ENCODE peak calls at places on chromosomes 16 and 17, in four cellular contexts. J is K562, K is SK-N-SH, G is HepG2. H is an unnamed sample.

GRCh38 chr17:42675984-42676423 is 790 bp downstream of the PLEKHH3 start:
- DNase-seq in J (peak; percentile 65), K (peak; percentile 71), G (no peak), H (no peak)

GRCh38 chr17:47684535-47685193 is 9.3 kb upstream of the TBKBP1 start:
- DNase-seq in J (no peak), K (no peak), G (no peak), H (no peak)

GRCh38 chr17:31738067-31738466 is 121.0 kb downstream of the COPRS start:
- DNase-seq in J (no peak), K (no peak), G (no peak), H (no peak)

GRCh38 chr17:69712801-69713311 is 298.4 kb downstream of the MAP2K6 start:
- DNase-seq in J (no peak), K (no peak), G (no peak), H (no peak)

GRCh38 chr17:77635176-77635575 is 323.3 kb upstream of the TNRC6C start:
- DNase-seq in J (no peak), K (no peak), G (no peak), H (no peak)

GRCh38 chr16:23025692-23026305 is 123.5 kb downstream of the USP31 start:
- DNase-seq in J (no peak), K (peak; percentile 67), G (no peak), H (no peak)

GRCh38 chr17:3827124-3827773 is 18.8 kb downstream of the NCBP3 start:
- DNase-seq in J (peak; percentile 39), K (peak; percentile 61), G (peak; percentile 79), H (peak; percentile 58)

GRCh38 chr16:1494129-1494640 is 1.0 kb downstream of the TELO2 start:
- DNase-seq in J (peak; percentile 62), K (peak; percentile 82), G (peak; percentile 27), H (no peak)

GRCh38 chr16:12083625-12084024 is 107.1 kb downstream of the SNX29 start:
- DNase-seq in J (no peak), K (no peak), G (no peak), H (no peak)

GRCh38 chr16:58462499-58462996 is 37.4 kb upstream of the NDRG4 start:
- DNase-seq in J (no peak), K (no peak), G (no peak), H (no peak)

GRCh38 chr17:32849879-32850278 is 27.0 kb downstream of the MYO1D start:
- DNase-seq in J (no peak), K (no peak), G (no peak), H (no peak)

GRCh38 chr16:787261-787966 is 767 bp downstream of the RPUSD1 start:
- DNase-seq in J (no peak), K (no peak), G (no peak), H (no peak)

GRCh38 chr16:16120044-16120381 is 103.3 kb downstream of the ABCC6 start:
- DNase-seq in J (no peak), K (no peak), G (no peak), H (no peak)

GRCh38 chr16:17173134-17173729 is 297.5 kb downstream of the XYLT1 start:
- DNase-seq in J (no peak), K (no peak), G (peak; percentile 24), H (no peak)

GRCh38 chr17:77802333-77802615 is 156.2 kb upstream of the TNRC6C start:
- DNase-seq in J (no peak), K (peak; percentile 49), G (no peak), H (no peak)

GRCh38 chr17:14372905-14373559 is 72.2 kb downstream of the HS3ST3B1 start:
- DNase-seq in J (peak; percentile 7), K (no peak), G (peak; percentile 99), H (no peak)

GRCh38 chr16:17134586-17134985 is 336.2 kb downstream of the XYLT1 start:
- DNase-seq in J (no peak), K (no peak), G (no peak), H (no peak)

GRCh38 chr16:74275031-74275636 is 21.5 kb upstream of the PSMD7 start:
- DNase-seq in J (peak; percentile 24), K (peak; percentile 46), G (no peak), H (peak; percentile 13)

GRCh38 chr17:82872591-82873520 is 33.0 kb upstream of the ZNF750 start:
- DNase-seq in J (no peak), K (no peak), G (no peak), H (no peak)

GRCh38 chr17:40190197-40191021 is 13.1 kb downstream of the RAPGEFL1 start:
- DNase-seq in J (peak; percentile 61), K (peak; percentile 83), G (peak; percentile 59), H (no peak)

GRCh38 chr17:45289316-45290268 is 27.2 kb downstream of the MAP3K14 start:
- DNase-seq in J (no peak), K (no peak), G (no peak), H (no peak)

GRCh38 chr17:17484451-17484899 is 7.7 kb downstream of the MED9 start:
- DNase-seq in J (no peak), K (no peak), G (no peak), H (no peak)

GRCh38 chr17:17114592-17115225 is 72.5 kb downstream of the MPRIP start:
- DNase-seq in J (no peak), K (no peak), G (no peak), H (no peak)

GRCh38 chr17:4719684-4720221 is 9.3 kb downstream of the ARRB2 start:
- DNase-seq in J (no peak), K (no peak), G (no peak), H (no peak)

GRCh38 chr17:75693500-75694481 is 26.7 kb downstream of the SAP30BP start:
- DNase-seq in J (no peak), K (peak; percentile 85), G (no peak), H (peak; percentile 76)

GRCh38 chr17:57357392-57357784 is 101.1 kb downstream of the MSI2 start:
- DNase-seq in J (no peak), K (no peak), G (no peak), H (no peak)

GRCh38 chr16:2897110-2897509 is 14.1 kb downstream of the FLYWCH2 start:
- DNase-seq in J (no peak), K (no peak), G (no peak), H (no peak)

GRCh38 chr17:47840742-47841487 is at the start of gene SCRN2:
- DNase-seq in J (peak; percentile 90), K (peak; percentile 97), G (peak; percentile 87), H (peak; percentile 81)

GRCh38 chr17:33112763-33113162 is 121.1 kb downstream of the SPACA3 start:
- DNase-seq in J (no peak), K (no peak), G (no peak), H (peak; percentile 12)

GRCh38 chr17:34178047-34178446 is 77.0 kb upstream of the CCL2 start:
- DNase-seq in J (no peak), K (no peak), G (no peak), H (no peak)

GRCh38 chr17:40329981-40330794 is 21.2 kb downstream of the RARA start:
- DNase-seq in J (peak; percentile 48), K (peak; percentile 67), G (no peak), H (no peak)

GRCh38 chr17:61402073-61402541 is 2.5 kb downstream of the TBX2 start:
- DNase-seq in J (no peak), K (peak; percentile 67), G (no peak), H (no peak)
- H3K4me3 ChIP-seq in J (no peak overlapping the region), K (peak overlapping the region; percentile 100), G (peak overlapping the region; percentile 4), H (no peak overlapping the region)

GRCh38 chr17:78969865-78970264 is 9.9 kb downstream of the LGALS3BP start:
- DNase-seq in J (no peak), K (peak; percentile 28), G (no peak), H (no peak)
- TF ChIP-seq ELF1 in J (no peak), K (no peak), G (no peak), H (no peak)

GRCh38 chr16:85010446-85010930 is 847 bp downstream of the ZDHHC7 start:
- DNase-seq in J (no peak), K (no peak), G (no peak), H (no peak)
- H3K4me3 ChIP-seq in J (peak overlapping the region; percentile 97), K (peak overlapping the region; percentile 75), G (peak overlapping the region; percentile 92), H (peak overlapping the region; percentile 78)

GRCh38 chr16:54620197-54620596 is 310.5 kb upstream of the IRX5 start:
- DNase-seq in J (no peak), K (no peak), G (no peak), H (no peak)
- TF ChIP-seq ELF1 in J (no peak), K (no peak), G (no peak), H (no peak)

GRCh38 chr17:52606590-52606989 is 448.1 kb upstream of the CA10 start:
- DNase-seq in J (no peak), K (no peak), G (no peak), H (no peak)
- H3K4me3 ChIP-seq in J (no peak overlapping the region), K (no peak overlapping the region), G (no peak overlapping the region), H (no peak overlapping the region)

GRCh38 chr16:20811889-20812439 is 5.6 kb downstream of the REXO5 start:
- DNase-seq in J (no peak), K (no peak), G (no peak), H (no peak)
- TF ChIP-seq ELF1 in J (no peak), K (no peak), G (no peak), H (no peak)

GRCh38 chr17:10196384-10196783 is 2.0 kb downstream of the GAS7 start:
- DNase-seq in J (no peak), K (no peak), G (no peak), H (no peak)

GRCh38 chr17:10198509-10199249 is at the start of gene GAS7:
- DNase-seq in J (peak; percentile 11), K (peak; percentile 65), G (no peak), H (no peak)

GRCh38 chr17:10197721-10198508 is 491 bp downstream of the GAS7 start:
- DNase-seq in J (no peak), K (peak; percentile 40), G (no peak), H (no peak)

GRCh38 chr17:10196936-10197335 is 1.5 kb downstream of the GAS7 start:
- DNase-seq in J (no peak), K (no peak), G (no peak), H (no peak)

DNA sequence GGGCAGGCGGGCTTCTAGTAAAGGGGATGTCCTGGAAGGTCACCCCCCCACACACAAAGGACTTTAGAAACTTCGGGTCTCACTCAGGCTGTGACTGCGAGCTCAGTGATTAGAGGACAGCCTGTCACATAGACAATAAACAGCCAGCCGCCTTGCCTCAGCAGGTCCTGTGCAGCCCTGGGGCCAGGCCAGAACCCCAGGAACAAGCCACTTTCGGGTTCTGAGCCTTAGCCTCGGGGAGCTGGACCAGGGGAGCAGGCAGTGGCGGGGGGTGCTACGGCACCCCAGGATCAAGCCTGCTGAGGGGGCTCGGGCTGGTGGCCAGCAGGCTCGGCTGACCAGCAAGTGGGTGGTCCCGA is 1.1 kb downstream of the GAS7 start:
- DNase-seq in J (no peak), K (no peak), G (no peak), H (no peak)
- H3K4me3 ChIP-seq in J (no peak overlapping the region), K (no peak overlapping the region), G (no peak overlapping the region), H (no peak overlapping the region)

DNA sequence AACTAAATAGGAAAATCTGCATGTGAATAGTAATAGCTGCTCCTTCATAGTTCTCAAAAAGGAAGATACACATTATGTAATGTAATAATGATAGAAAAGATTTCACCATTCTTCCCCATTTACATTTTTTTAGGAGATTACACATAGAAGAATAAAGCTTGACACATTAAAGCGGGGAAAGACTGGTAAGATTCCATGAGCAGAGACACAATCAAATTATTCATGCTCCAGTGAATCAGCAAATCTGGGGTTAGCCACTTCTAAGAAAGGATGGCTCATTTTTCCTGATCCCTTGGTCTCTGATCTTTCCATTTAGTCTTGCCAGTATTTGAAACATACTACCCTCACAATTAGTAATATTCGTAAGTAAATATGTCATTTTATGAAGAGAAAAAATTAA is 81.9 kb downstream of the CA4 start:
- DNase-seq in J (no peak), K (no peak), G (no peak), H (no peak)
- TF ChIP-seq ELF1 in J (no peak), K (no peak), G (no peak), H (no peak)

H was measured in HCT116.